ENCODE peak calls at places on chromosomes 12 and 14, in six cellular contexts. Z is GM13976; K is fibroblast of mammary gland; M is CD4-positive, alpha-beta T cell; V is Caco-2; G is AG09309. X is an unnamed sample.

GRCh38 chr12:103441437-103442186 is 54.2 kb downstream of the C12orf42 start:
- DNase-seq in Z (peak), K (no peak), M (peak), V (no peak), G (no peak), X (no peak)

GRCh38 chr12:117518594-117519270 is 157.3 kb upstream of the NOS1 start:
- DNase-seq in Z (no peak), K (no peak), M (no peak), V (no peak), G (no peak), X (no peak)

GRCh38 chr12:75455839-75456238 is 24.7 kb upstream of the GLIPR1 start:
- DNase-seq in Z (no peak), K (no peak), M (no peak), V (no peak), G (no peak), X (no peak)

GRCh38 chr14:95043314-95043713 is 114.0 kb downstream of the DICER1 start:
- DNase-seq in Z (no peak), K (no peak), M (no peak), V (no peak), G (no peak), X (no peak)

GRCh38 chr12:84135879-84136278 is 776.7 kb downstream of the SLC6A15 start:
- DNase-seq in Z (no peak), K (no peak), M (no peak), V (no peak), G (no peak), X (no peak)

GRCh38 chr14:76413106-76413961 is 37.4 kb downstream of the ESRRB start:
- DNase-seq in Z (no peak), K (no peak), M (no peak), V (no peak), G (no peak), X (no peak)

GRCh38 chr12:32502693-32503510 is 103.5 kb downstream of the FGD4 start:
- DNase-seq in Z (no peak), K (peak), M (no peak), V (no peak), G (peak), X (peak)

GRCh38 chr12:49055978-49056754 is 4.4 kb downstream of the KMT2D start:
- DNase-seq in Z (peak), K (peak), M (peak), V (peak), G (peak), X (peak)

GRCh38 chr12:65643595-65644386 is 180.5 kb upstream of the HMGA2 start:
- DNase-seq in Z (no peak), K (peak), M (no peak), V (no peak), G (no peak), X (no peak)

GRCh38 chr12:102521662-102522277 is 41.4 kb upstream of the IGF1 start:
- DNase-seq in Z (no peak), K (no peak), M (no peak), V (no peak), G (no peak), X (no peak)

GRCh38 chr14:68824517-68825347 is 31.9 kb upstream of the ZFP36L1 start:
- DNase-seq in Z (peak), K (peak), M (no peak), V (peak), G (no peak), X (peak)

GRCh38 chr12:105912911-105913514 is 225.7 kb downstream of the NUAK1 start:
- DNase-seq in Z (no peak), K (no peak), M (no peak), V (no peak), G (no peak), X (no peak)

GRCh38 chr14:61698216-61698980 is 3.1 kb downstream of the HIF1A start:
- DNase-seq in Z (no peak), K (no peak), M (no peak), V (no peak), G (no peak), X (no peak)

GRCh38 chr12:44616385-44616784 is 259.7 kb downstream of the NELL2 start:
- DNase-seq in Z (no peak), K (peak), M (no peak), V (no peak), G (no peak), X (no peak)

GRCh38 chr12:80099259-80099658 is at the start of gene OTOGL:
- DNase-seq in Z (no peak), K (no peak), M (no peak), V (no peak), G (no peak), X (no peak)

GRCh38 chr14:68407838-68408237 is 385.0 kb downstream of the ZFP36L1 start:
- DNase-seq in Z (no peak), K (no peak), M (no peak), V (no peak), G (no peak), X (no peak)

GRCh38 chr12:51127050-51127729 is 43.8 kb upstream of the CSRNP2 start:
- DNase-seq in Z (no peak), K (no peak), M (no peak), V (no peak), G (no peak), X (no peak)

DNA sequence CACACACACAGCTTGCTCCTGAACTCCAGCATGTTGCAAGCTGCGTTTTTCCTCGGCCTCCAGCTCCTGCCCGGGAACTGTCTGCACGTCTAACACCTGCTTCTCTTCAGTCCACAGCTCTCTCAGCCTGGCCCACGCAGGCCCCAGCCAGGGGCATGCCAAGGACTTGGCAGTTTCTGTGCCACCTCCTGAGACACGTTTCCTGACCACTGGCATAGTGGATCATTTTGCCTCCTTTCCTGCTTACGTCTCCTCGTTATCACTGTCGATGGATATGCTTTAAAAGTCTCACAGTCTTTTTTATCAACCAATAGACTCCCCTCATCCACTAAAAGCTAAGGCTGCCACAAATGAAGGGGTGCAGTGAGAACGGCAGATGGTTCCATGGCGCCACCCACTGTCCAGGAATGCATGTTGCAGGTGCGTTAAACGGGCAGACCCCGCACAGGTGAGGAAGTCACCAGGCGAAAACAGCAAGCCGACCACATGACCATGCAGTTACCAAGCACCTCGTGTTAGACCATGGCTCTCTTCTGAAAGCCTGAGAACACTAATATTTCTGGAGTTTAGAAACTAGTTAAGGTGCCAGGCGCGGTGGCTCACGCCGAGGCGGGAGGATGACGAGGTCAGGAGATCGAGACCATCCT is 14.7 kb upstream of the TEAD4 start:
- DNase-seq in Z (peak), K (peak), M (peak), V (peak), G (no peak), X (no peak)
- TF ChIP-seq CTCF in Z (peak), K (peak), M (peak), V (peak), G (peak), X (peak)

DNA sequence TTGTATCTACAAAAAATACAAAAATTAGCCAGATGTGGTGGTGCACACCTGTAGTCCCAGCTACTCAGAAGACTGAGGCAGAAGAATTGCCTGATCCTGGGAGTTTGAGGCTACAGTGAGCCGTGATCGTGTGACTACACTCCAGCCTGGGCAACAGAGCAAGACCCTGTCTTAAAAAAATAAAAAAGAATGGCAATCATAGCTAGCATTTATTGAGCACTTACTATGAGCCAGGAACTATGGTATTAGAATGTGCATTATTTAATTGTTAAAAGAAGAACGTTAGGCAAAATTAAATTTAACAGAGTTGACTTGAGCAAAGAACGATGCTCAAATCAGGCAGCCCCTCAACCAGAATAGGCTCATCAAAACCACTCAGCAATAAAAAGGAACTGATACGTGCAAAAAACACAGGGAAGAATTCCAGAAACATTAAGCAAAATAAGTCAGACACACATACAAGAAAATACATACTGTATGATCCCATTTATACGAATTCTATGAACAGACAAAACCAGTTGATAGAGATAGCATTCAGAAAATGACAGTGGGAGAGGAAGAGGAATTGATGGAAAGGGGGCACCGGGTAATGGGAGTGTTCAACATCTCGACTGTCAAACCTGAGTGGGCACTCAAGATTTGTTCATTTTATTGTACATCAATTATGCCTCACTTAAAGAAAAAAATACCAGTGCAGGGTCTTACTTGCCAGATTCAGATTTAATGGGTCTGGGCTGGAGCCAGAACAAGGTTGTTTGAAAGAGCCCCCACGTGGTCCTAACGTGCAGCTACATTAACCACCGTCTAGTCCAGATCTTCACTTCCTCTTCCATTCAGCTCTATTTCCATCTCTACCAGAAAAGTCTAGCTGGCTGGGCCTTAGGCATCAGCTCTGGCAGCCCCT is 8.0 kb downstream of the SCNN1A start:
- DNase-seq in Z (peak), K (peak), M (no peak), V (no peak), G (no peak), X (no peak)
- TF ChIP-seq CTCF in Z (peak), K (peak), M (peak), V (peak), G (peak), X (peak)

GRCh38 chr14:93115920-93116675 is at the start of gene ITPK1:
- DNase-seq in Z (peak), K (peak), M (peak), V (peak), G (no peak), X (no peak)
- TF ChIP-seq CTCF in Z (no peak), K (no peak), M (no peak), V (no peak), G (no peak), X (no peak)

GRCh38 chr12:67637718-67638117 is 10.8 kb upstream of the DYRK2 start:
- DNase-seq in Z (no peak), K (no peak), M (no peak), V (no peak), G (no peak), X (no peak)

GRCh38 chr12:67634167-67634793 is 14.3 kb upstream of the DYRK2 start:
- DNase-seq in Z (no peak), K (no peak), M (no peak), V (no peak), G (no peak), X (no peak)

GRCh38 chr12:67633708-67634107 is 14.8 kb upstream of the DYRK2 start:
- DNase-seq in Z (no peak), K (no peak), M (no peak), V (no peak), G (no peak), X (no peak)

GRCh38 chr12:67640863-67641262 is 7.7 kb upstream of the DYRK2 start:
- DNase-seq in Z (no peak), K (no peak), M (no peak), V (no peak), G (no peak), X (no peak)

GRCh38 chr12:67638694-67639093 is 9.9 kb upstream of the DYRK2 start:
- DNase-seq in Z (no peak), K (no peak), M (no peak), V (no peak), G (no peak), X (no peak)
- TF ChIP-seq CTCF in Z (no peak), K (no peak), M (no peak), V (no peak), G (no peak), X (no peak)

DNA sequence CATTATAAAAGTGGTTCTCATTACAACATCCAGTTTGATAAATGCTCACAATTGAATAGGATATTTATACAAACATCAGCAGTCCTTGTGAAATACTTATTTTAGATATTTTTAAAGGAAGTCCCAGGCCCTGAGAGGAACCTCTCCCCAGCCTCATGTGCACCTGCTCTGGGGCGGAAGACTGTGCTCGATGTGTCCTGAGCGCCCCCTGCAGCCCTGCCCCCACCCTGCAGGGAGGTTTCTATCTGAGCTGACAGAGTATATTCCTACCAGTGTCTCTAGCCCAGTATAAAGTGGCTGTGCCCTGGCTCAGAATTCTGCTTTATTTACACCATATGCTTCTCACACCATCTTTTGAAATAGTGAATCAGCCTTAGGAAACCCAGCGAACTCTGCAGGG is 1349.1 kb downstream of the TMEM121 start:
- DNase-seq in Z (no peak), K (no peak), M (no peak), V (no peak), G (no peak), X (no peak)
- TF ChIP-seq CTCF in Z (peak), K (no peak), M (peak), V (peak), G (no peak), X (no peak)

DNA sequence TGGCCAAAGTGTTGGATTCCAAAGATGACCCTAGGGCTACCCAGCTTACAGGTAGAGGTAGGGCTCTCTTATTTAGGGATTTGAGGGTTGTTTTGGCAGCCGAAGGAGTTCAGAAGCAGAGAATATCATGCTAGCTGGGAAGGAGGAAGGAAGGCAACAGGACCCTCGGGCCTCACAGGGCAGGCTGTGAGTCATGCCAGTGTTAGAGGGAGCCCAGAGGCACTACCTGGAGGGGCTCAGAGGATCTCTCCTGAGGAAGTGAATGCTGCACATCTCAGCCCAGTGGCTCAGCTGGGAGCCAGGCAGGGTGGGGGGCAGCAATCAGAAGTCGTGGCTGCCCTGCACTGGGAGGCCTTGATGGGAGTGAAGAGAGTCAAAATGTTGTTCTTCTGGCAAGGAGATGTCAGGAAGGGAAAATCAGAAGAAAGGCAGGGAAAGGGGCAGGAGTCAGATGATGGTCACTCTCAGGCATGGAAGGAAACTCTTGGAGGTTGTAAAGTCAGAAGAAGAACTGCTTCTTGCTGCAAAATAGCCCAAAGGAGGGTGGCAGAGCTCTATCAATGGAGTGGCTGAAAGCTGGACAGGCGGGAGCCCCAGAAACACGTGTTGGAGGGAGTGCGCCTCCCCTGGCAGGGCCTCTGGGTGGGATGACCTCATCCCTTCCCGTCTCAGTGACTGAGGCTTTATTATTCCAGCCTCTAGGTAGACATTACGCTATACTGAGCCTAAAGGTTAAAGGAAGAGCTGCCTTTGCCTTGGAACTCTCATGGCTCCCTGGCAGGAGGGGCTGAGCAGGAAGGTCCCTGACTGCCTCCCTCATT is 141.3 kb downstream of the SMOC1 start:
- DNase-seq in Z (no peak), K (peak), M (no peak), V (no peak), G (no peak), X (no peak)
- TF ChIP-seq CTCF in Z (no peak), K (no peak), M (no peak), V (no peak), G (no peak), X (no peak)

GRCh38 chr14:73250317-73250713 is 13.0 kb downstream of the PAPLN start:
- DNase-seq in Z (no peak), K (no peak), M (no peak), V (no peak), G (no peak), X (no peak)

GRCh38 chr14:73253323-73253610 is 16.0 kb downstream of the PAPLN start:
- DNase-seq in Z (no peak), K (no peak), M (no peak), V (no peak), G (no peak), X (no peak)

GRCh38 chr14:73252491-73253322 is 15.4 kb downstream of the PAPLN start:
- DNase-seq in Z (no peak), K (no peak), M (no peak), V (no peak), G (no peak), X (no peak)

GRCh38 chr14:73250781-73251500 is 13.6 kb downstream of the PAPLN start:
- DNase-seq in Z (no peak), K (no peak), M (no peak), V (no peak), G (no peak), X (no peak)

GRCh38 chr14:73251516-73252215 is 14.4 kb downstream of the PAPLN start:
- DNase-seq in Z (no peak), K (no peak), M (no peak), V (no peak), G (no peak), X (no peak)
- TF ChIP-seq CTCF in Z (no peak), K (no peak), M (no peak), V (no peak), G (no peak), X (no peak)

GRCh38 chr14:74324945-74325361 is 22.2 kb upstream of the ABCD4 start:
- DNase-seq in Z (peak), K (peak), M (no peak), V (no peak), G (no peak), X (no peak)
- TF ChIP-seq CTCF in Z (peak), K (peak), M (peak), V (peak), G (peak), X (peak)